ENCODE peak calls at places on chromosomes 7 and 10, in ten cellular contexts. V is RWPE1, K is body of pancreas, E is spleen, S is PC-9, Q is astrocyte of the spinal cord, O is HCT116, Z is neural crest cell, W is upper lobe of right lung, Y is Peyer's patch. U is an unnamed sample.

GRCh38 chr10:127293640-127294039 is 97.2 kb upstream of the INSYN2A start:
- DNase-seq in Q (no peak), W (no peak), E (no peak), O (no peak), Y (no peak), S (no peak), Z (no peak), K (no peak), V (no peak), U (no peak)

GRCh38 chr10:3090914-3091313 is 23.6 kb downstream of the PFKP start:
- DNase-seq in Z (no peak), W (peak; percentile 78), K (peak; percentile 61), S (peak; percentile 79), E (no peak), Y (no peak), O (peak; percentile 73), V (peak; percentile 85), Q (peak; percentile 81), U (no peak)

GRCh38 chr7:159031750-159032149 is 112.9 kb downstream of the VIPR2 start:
- DNase-seq in S (no peak), Z (no peak), E (peak; percentile 43), W (peak; percentile 55), K (no peak), Q (no peak), Y (no peak), O (no peak), V (no peak), U (no peak)

GRCh38 chr10:88070080-88070880 is 206.9 kb downstream of the PTEN start:
- DNase-seq in Q (peak; percentile 20), V (no peak), E (no peak), Y (no peak), K (no peak), Z (no peak), O (no peak), S (no peak), W (no peak), U (no peak)

GRCh38 chr10:67015225-67015624 is 89.4 kb downstream of the LRRTM3 start:
- DNase-seq in W (no peak), Q (peak; percentile 36), Y (no peak), V (no peak), S (no peak), K (no peak), O (no peak), Z (no peak), E (no peak), U (no peak)

GRCh38 chr7:156747718-156748117 is 107.1 kb downstream of the RNF32 start:
- DNase-seq in Y (no peak), O (no peak), Q (no peak), Z (no peak), K (no peak), W (no peak), V (no peak), S (no peak), E (no peak), U (no peak)

GRCh38 chr10:99346247-99346646 is 17.1 kb downstream of the CNNM1 start:
- DNase-seq in Y (no peak), E (no peak), W (no peak), K (no peak), Q (peak; percentile 22), S (no peak), O (no peak), V (peak; percentile 34), Z (no peak), U (no peak)

GRCh38 chr7:137978464-137979237 is 23.2 kb downstream of the CREB3L2 start:
- DNase-seq in V (peak; percentile 78), Y (no peak), Q (peak; percentile 97), O (peak; percentile 89), Z (peak; percentile 15), S (peak; percentile 83), E (no peak), K (no peak), W (no peak), U (no peak)

GRCh38 chr10:129958686-129959543 is 5.2 kb downstream of the EBF3 start:
- DNase-seq in O (no peak), W (no peak), V (no peak), Z (no peak), Y (no peak), K (no peak), S (no peak), E (peak; percentile 67), Q (no peak), U (no peak)

GRCh38 chr7:158881731-158882130 is 25.4 kb downstream of the DYNC2I1 start:
- DNase-seq in Z (no peak), S (no peak), W (no peak), Y (no peak), E (no peak), O (no peak), V (no peak), K (no peak), Q (no peak), U (no peak)

GRCh38 chr10:129605266-129605985 is 138.4 kb downstream of the MGMT start:
- DNase-seq in K (no peak), O (no peak), W (no peak), Z (no peak), S (no peak), V (no peak), Q (no peak), Y (no peak), E (no peak), U (peak; percentile 50)

GRCh38 chr10:66457629-66458028 is 468.2 kb upstream of the LRRTM3 start:
- DNase-seq in Y (no peak), W (no peak), O (no peak), V (no peak), E (no peak), Q (no peak), K (no peak), S (no peak), Z (no peak), U (no peak)

DNA sequence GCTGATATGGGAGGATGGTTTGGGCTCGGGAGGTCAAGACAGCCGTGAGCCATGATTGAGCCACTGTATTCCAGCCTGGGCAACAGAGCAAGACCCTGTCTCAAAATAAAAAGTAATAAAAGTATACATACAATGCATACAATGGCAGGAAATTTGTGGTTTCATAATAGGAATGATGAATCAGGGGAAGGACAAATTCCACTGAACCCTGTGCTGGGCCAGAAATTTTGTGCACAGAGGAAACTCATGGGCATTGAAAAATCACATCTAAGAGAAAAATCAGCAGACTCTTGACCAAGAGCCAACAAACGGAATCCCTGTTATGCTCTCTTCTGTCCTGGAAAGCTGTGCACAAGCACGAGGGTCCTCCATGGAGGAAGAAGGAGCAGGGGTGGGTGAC is 35.1 kb downstream of the SEM1 start:
- DNase-seq in V (no peak), W (no peak), K (no peak), Z (no peak), E (no peak), O (no peak), Y (no peak), Q (no peak), S (no peak), U (no peak)
- TF ChIP-seq CTCF in V (no peak), W (no peak), K (no peak), Z (no peak), E (no peak), O (no peak), Y (no peak), Q (no peak), S (no peak), U (no peak)

GRCh38 chr10:52170776-52171175 is 143.3 kb upstream of the DKK1 start:
- DNase-seq in W (no peak), K (no peak), O (no peak), V (no peak), E (no peak), S (no peak), Y (no peak), Q (no peak), Z (no peak), U (no peak)

DNA sequence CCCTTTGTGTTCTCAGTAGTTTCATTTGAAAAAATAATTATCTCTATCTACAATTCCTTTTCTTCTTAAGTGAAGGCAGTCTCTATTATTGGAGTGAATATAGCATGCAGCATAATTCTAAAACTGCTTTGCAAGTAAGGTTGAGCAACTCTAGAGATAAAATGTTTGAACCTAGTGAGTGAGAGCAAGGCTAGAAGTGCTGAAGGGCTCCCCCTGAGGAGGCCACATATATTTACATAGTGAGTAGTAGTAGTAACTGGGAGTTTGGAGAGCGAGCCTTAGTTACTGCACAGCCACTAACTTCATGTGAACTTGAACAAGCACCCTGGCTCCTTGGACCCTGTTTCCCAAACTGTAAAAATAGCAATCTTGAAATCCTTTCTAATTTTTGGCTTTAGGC is 141.5 kb upstream of the DKK1 start:
- DNase-seq in E (no peak), Q (no peak), W (no peak), V (no peak), S (no peak), O (no peak), Z (no peak), K (no peak), Y (no peak), U (no peak)
- TF ChIP-seq CTCF in E (no peak), Q (peak; percentile 10), W (peak; percentile 15), V (no peak), S (no peak), O (no peak), Z (peak; percentile 18), K (no peak), Y (no peak), U (no peak)

DNA sequence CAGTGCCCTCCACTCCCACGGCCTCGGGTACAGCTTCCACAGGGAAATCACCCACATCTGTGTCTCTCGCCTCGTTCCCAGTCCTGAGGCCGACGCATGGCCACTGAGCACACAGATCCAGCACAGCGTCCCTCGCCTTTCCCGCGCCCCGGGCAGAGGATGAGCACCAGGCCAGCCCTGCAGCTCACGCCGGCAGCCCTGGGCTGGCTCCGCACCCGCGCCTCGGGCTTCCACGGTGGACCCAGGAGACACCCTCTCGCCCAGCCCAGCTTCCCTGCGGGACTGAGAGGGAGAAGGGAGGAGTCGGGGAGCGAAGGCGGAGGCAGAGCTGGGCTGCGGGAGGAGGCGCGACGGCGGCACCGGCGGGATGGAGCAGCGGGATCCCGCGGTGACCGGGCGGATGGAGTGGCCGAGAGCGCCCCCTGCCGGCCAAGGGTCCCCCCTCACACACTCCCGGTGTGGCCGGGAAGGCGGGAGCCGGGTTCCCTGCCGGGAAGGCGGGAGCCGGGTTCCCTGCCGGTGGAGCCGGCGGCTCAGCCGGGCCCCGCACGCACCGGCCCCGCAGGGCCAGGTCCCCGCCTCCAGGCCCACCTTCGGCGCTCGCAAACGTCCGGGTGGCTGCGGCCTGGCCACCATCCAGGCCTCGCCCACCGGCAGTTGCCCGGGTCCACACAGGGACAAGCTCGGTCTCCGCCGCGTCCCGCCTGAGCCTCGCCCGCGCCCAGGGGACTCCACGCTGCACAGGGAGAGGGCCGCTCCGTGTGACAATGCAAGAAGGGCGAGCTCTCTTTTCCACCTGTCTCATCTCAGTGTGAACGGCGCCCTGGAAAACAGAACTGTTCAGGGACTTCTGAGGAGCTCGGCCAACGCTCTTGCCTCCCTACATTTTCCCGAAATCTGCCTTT is 110.3 kb upstream of the LANCL2 start:
- DNase-seq in Q (peak; percentile 82), W (peak; percentile 92), E (peak; percentile 91), S (peak; percentile 98), K (peak; percentile 87), Y (peak; percentile 94), O (peak; percentile 31), V (peak; percentile 89), Z (peak; percentile 94), U (peak; percentile 90)
- TF ChIP-seq CTCF in Q (peak; percentile 69), W (peak; percentile 88), E (peak; percentile 91), S (peak; percentile 96), K (peak; percentile 94), Y (peak; percentile 91), O (peak; percentile 84), V (peak; percentile 31), Z (peak; percentile 97), U (peak; percentile 75)

DNA sequence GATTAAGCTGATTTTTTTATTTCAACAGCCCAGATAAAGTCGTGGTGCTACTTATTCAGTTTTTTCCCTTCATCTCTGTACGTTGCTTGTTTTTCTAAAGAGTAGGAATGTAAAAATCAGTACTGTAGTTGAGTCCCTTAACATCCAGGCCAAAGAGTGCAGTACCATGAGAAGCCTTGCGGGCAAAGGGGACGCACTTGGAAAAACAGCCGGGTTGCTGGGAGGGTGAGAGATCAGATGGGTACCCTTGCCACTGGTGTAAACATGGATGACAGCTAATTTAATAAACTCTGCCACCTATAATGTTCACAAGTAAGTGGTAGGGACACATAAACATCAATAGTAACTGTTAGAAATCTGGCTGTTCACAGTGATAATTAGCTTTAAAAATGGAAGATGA is 175.9 kb downstream of the POU6F2 start:
- DNase-seq in V (no peak), K (no peak), E (no peak), S (no peak), Q (no peak), Y (no peak), O (no peak), Z (no peak), W (no peak), U (no peak)
- TF ChIP-seq CTCF in V (no peak), K (no peak), E (no peak), S (peak; percentile 54), Q (no peak), Y (no peak), O (peak; percentile 32), Z (no peak), W (no peak), U (no peak)

U was measured in GM13976.